ENCODE peak calls at places on chromosomes 12 and 14, in nine cellular contexts. One of them, this sample, is unnamed.
A peak's percentile ranks its signal among the peaks of the same experiment; 100 is the strongest.

GRCh38 chr12:57604454-57605307 is at the start of gene DTX3:
- DNase-seq in transverse colon: no peak
- DNase-seq in CD4-positive, alpha-beta memory T cell: no peak
- DNase-seq in neural progenitor cell: peak; percentile 66
- DNase-seq in prostate gland: peak; percentile 66
- DNase-seq in Karpas-422: peak; percentile 67
- DNase-seq in heart left ventricle: peak; percentile 54
- DNase-seq in right cardiac atrium: peak; percentile 81
- DNase-seq in esophagus squamous epithelium: no peak
- DNase-seq in this sample: no peak

GRCh38 chr12:103664626-103665025 is 77.6 kb downstream of the STAB2 start:
- DNase-seq in Karpas-422: no peak
- DNase-seq in transverse colon: no peak
- DNase-seq in prostate gland: no peak
- DNase-seq in esophagus squamous epithelium: no peak
- DNase-seq in heart left ventricle: no peak
- DNase-seq in CD4-positive, alpha-beta memory T cell: no peak
- DNase-seq in neural progenitor cell: no peak
- DNase-seq in right cardiac atrium: no peak
- DNase-seq in this sample: no peak

GRCh38 chr12:334114-334513 is 55.0 kb downstream of the KDM5A start:
- DNase-seq in transverse colon: no peak
- DNase-seq in esophagus squamous epithelium: no peak
- DNase-seq in prostate gland: no peak
- DNase-seq in right cardiac atrium: no peak
- DNase-seq in Karpas-422: no peak
- DNase-seq in CD4-positive, alpha-beta memory T cell: no peak
- DNase-seq in heart left ventricle: no peak
- DNase-seq in neural progenitor cell: no peak
- DNase-seq in this sample: no peak

GRCh38 chr12:218728-219590 is 5.0 kb upstream of the SLC6A12 start:
- DNase-seq in transverse colon: no peak
- DNase-seq in Karpas-422: no peak
- DNase-seq in heart left ventricle: no peak
- DNase-seq in CD4-positive, alpha-beta memory T cell: no peak
- DNase-seq in right cardiac atrium: no peak
- DNase-seq in neural progenitor cell: no peak
- DNase-seq in esophagus squamous epithelium: no peak
- DNase-seq in prostate gland: no peak
- DNase-seq in this sample: no peak

GRCh38 chr12:2011641-2012607 is 7.7 kb upstream of the DCP1B start:
- DNase-seq in Karpas-422: no peak
- DNase-seq in esophagus squamous epithelium: no peak
- DNase-seq in transverse colon: no peak
- DNase-seq in prostate gland: no peak
- DNase-seq in right cardiac atrium: no peak
- DNase-seq in CD4-positive, alpha-beta memory T cell: no peak
- DNase-seq in neural progenitor cell: peak; percentile 34
- DNase-seq in heart left ventricle: no peak
- DNase-seq in this sample: no peak

GRCh38 chr14:56501909-56502530 is 77.6 kb upstream of the TMEM260 start:
- DNase-seq in transverse colon: no peak
- DNase-seq in esophagus squamous epithelium: no peak
- DNase-seq in heart left ventricle: no peak
- DNase-seq in right cardiac atrium: no peak
- DNase-seq in Karpas-422: no peak
- DNase-seq in neural progenitor cell: peak; percentile 73
- DNase-seq in CD4-positive, alpha-beta memory T cell: no peak
- DNase-seq in prostate gland: no peak
- DNase-seq in this sample: no peak

GRCh38 chr12:122403115-122403770 is 19.2 kb downstream of the CLIP1 start:
- DNase-seq in prostate gland: no peak
- DNase-seq in Karpas-422: peak; percentile 56
- DNase-seq in right cardiac atrium: no peak
- DNase-seq in heart left ventricle: no peak
- DNase-seq in neural progenitor cell: no peak
- DNase-seq in CD4-positive, alpha-beta memory T cell: no peak
- DNase-seq in esophagus squamous epithelium: no peak
- DNase-seq in transverse colon: no peak
- DNase-seq in this sample: no peak

GRCh38 chr12:28611115-28611435 is 420.8 kb downstream of the CCDC91 start:
- DNase-seq in neural progenitor cell: no peak
- DNase-seq in heart left ventricle: no peak
- DNase-seq in transverse colon: no peak
- DNase-seq in right cardiac atrium: no peak
- DNase-seq in prostate gland: no peak
- DNase-seq in Karpas-422: no peak
- DNase-seq in esophagus squamous epithelium: no peak
- DNase-seq in CD4-positive, alpha-beta memory T cell: no peak
- DNase-seq in this sample: no peak

GRCh38 chr12:99915251-99916082 is 69.3 kb downstream of the ANKS1B start:
- DNase-seq in neural progenitor cell: no peak
- DNase-seq in right cardiac atrium: no peak
- DNase-seq in Karpas-422: no peak
- DNase-seq in heart left ventricle: no peak
- DNase-seq in prostate gland: no peak
- DNase-seq in esophagus squamous epithelium: no peak
- DNase-seq in CD4-positive, alpha-beta memory T cell: no peak
- DNase-seq in transverse colon: no peak
- DNase-seq in this sample: no peak

GRCh38 chr12:45762185-45763110 is 32.9 kb downstream of the ARID2 start:
- DNase-seq in esophagus squamous epithelium: no peak
- DNase-seq in Karpas-422: peak; percentile 75
- DNase-seq in heart left ventricle: no peak
- DNase-seq in right cardiac atrium: no peak
- DNase-seq in prostate gland: peak; percentile 23
- DNase-seq in transverse colon: no peak
- DNase-seq in CD4-positive, alpha-beta memory T cell: no peak
- DNase-seq in neural progenitor cell: no peak
- DNase-seq in this sample: no peak

GRCh38 chr12:79567164-79567563 is 123.6 kb downstream of the PAWR start:
- DNase-seq in esophagus squamous epithelium: no peak
- DNase-seq in Karpas-422: no peak
- DNase-seq in neural progenitor cell: no peak
- DNase-seq in prostate gland: no peak
- DNase-seq in right cardiac atrium: no peak
- DNase-seq in heart left ventricle: no peak
- DNase-seq in CD4-positive, alpha-beta memory T cell: no peak
- DNase-seq in transverse colon: no peak
- DNase-seq in this sample: no peak
- H3K4me3 ChIP-seq in esophagus squamous epithelium: no peak overlapping the region
- H3K4me3 ChIP-seq in Karpas-422: no peak overlapping the region
- H3K4me3 ChIP-seq in neural progenitor cell: no peak overlapping the region
- H3K4me3 ChIP-seq in prostate gland: no peak overlapping the region
- H3K4me3 ChIP-seq in right cardiac atrium: no peak overlapping the region
- H3K4me3 ChIP-seq in heart left ventricle: no peak overlapping the region
- H3K4me3 ChIP-seq in CD4-positive, alpha-beta memory T cell: no peak overlapping the region
- H3K4me3 ChIP-seq in transverse colon: no peak overlapping the region
- H3K4me3 ChIP-seq in this sample: no peak overlapping the region

GRCh38 chr14:93317200-93317599 is 15.6 kb downstream of the BTBD7 start:
- DNase-seq in heart left ventricle: no peak
- DNase-seq in transverse colon: peak; percentile 56
- DNase-seq in esophagus squamous epithelium: no peak
- DNase-seq in prostate gland: no peak
- DNase-seq in CD4-positive, alpha-beta memory T cell: no peak
- DNase-seq in right cardiac atrium: no peak
- DNase-seq in neural progenitor cell: no peak
- DNase-seq in Karpas-422: no peak
- DNase-seq in this sample: no peak

GRCh38 chr14:93318927-93319326 is 13.9 kb downstream of the BTBD7 start:
- DNase-seq in Karpas-422: no peak
- DNase-seq in CD4-positive, alpha-beta memory T cell: no peak
- DNase-seq in right cardiac atrium: no peak
- DNase-seq in esophagus squamous epithelium: no peak
- DNase-seq in heart left ventricle: no peak
- DNase-seq in prostate gland: no peak
- DNase-seq in neural progenitor cell: no peak
- DNase-seq in transverse colon: no peak
- DNase-seq in this sample: no peak

GRCh38 chr14:93316716-93317115 is 16.1 kb downstream of the BTBD7 start:
- DNase-seq in Karpas-422: no peak
- DNase-seq in transverse colon: no peak
- DNase-seq in esophagus squamous epithelium: no peak
- DNase-seq in heart left ventricle: no peak
- DNase-seq in right cardiac atrium: no peak
- DNase-seq in CD4-positive, alpha-beta memory T cell: no peak
- DNase-seq in neural progenitor cell: no peak
- DNase-seq in prostate gland: no peak
- DNase-seq in this sample: no peak

GRCh38 chr14:93317836-93318807 is 14.7 kb downstream of the BTBD7 start:
- DNase-seq in CD4-positive, alpha-beta memory T cell: no peak
- DNase-seq in right cardiac atrium: no peak
- DNase-seq in neural progenitor cell: no peak
- DNase-seq in heart left ventricle: no peak
- DNase-seq in Karpas-422: no peak
- DNase-seq in prostate gland: no peak
- DNase-seq in transverse colon: peak; percentile 22
- DNase-seq in esophagus squamous epithelium: no peak
- DNase-seq in this sample: no peak

GRCh38 chr14:93315575-93315974 is 17.3 kb downstream of the BTBD7 start:
- DNase-seq in Karpas-422: no peak
- DNase-seq in prostate gland: no peak
- DNase-seq in CD4-positive, alpha-beta memory T cell: no peak
- DNase-seq in heart left ventricle: no peak
- DNase-seq in esophagus squamous epithelium: no peak
- DNase-seq in neural progenitor cell: no peak
- DNase-seq in transverse colon: no peak
- DNase-seq in right cardiac atrium: no peak
- DNase-seq in this sample: no peak
- H3K4me1 ChIP-seq in Karpas-422: peaks cover 9% of the 10 kb centered on the region
- H3K4me1 ChIP-seq in prostate gland: peaks cover 2% of the 10 kb centered on the region
- H3K4me1 ChIP-seq in CD4-positive, alpha-beta memory T cell: peaks cover 13% of the 10 kb centered on the region
- H3K4me1 ChIP-seq in heart left ventricle: peaks cover 3% of the 10 kb centered on the region
- H3K4me1 ChIP-seq in esophagus squamous epithelium: peaks cover 5% of the 10 kb centered on the region
- H3K4me1 ChIP-seq in neural progenitor cell: no peaks in the 10 kb centered on the region
- H3K4me1 ChIP-seq in transverse colon: peaks cover 19% of the 10 kb centered on the region
- H3K4me1 ChIP-seq in right cardiac atrium: peaks cover 11% of the 10 kb centered on the region
- H3K4me1 ChIP-seq in this sample: peaks cover 8% of the 10 kb centered on the region

GRCh38 chr14:96247031-96247430 is 9.0 kb upstream of the BDKRB1 start:
- DNase-seq in heart left ventricle: no peak
- DNase-seq in right cardiac atrium: no peak
- DNase-seq in CD4-positive, alpha-beta memory T cell: no peak
- DNase-seq in transverse colon: no peak
- DNase-seq in Karpas-422: no peak
- DNase-seq in neural progenitor cell: no peak
- DNase-seq in esophagus squamous epithelium: no peak
- DNase-seq in prostate gland: no peak
- DNase-seq in this sample: no peak
- H3K27ac ChIP-seq in heart left ventricle: no peak overlapping the region
- H3K27ac ChIP-seq in right cardiac atrium: no peak overlapping the region
- H3K27ac ChIP-seq in CD4-positive, alpha-beta memory T cell: no peak overlapping the region
- H3K27ac ChIP-seq in transverse colon: no peak overlapping the region
- H3K27ac ChIP-seq in Karpas-422: no peak overlapping the region
- H3K27ac ChIP-seq in neural progenitor cell: no peak overlapping the region
- H3K27ac ChIP-seq in esophagus squamous epithelium: no peak overlapping the region
- H3K27ac ChIP-seq in prostate gland: no peak overlapping the region
- H3K27ac ChIP-seq in this sample: no peak overlapping the region

GRCh38 chr12:49094966-49095365 is 365 bp upstream of the DHH start:
- DNase-seq in prostate gland: no peak
- DNase-seq in transverse colon: no peak
- DNase-seq in right cardiac atrium: no peak
- DNase-seq in heart left ventricle: no peak
- DNase-seq in CD4-positive, alpha-beta memory T cell: no peak
- DNase-seq in neural progenitor cell: no peak
- DNase-seq in Karpas-422: no peak
- DNase-seq in esophagus squamous epithelium: no peak
- DNase-seq in this sample: no peak

GRCh38 chr12:49092086-49092815 is 2.4 kb downstream of the DHH start:
- DNase-seq in CD4-positive, alpha-beta memory T cell: peak; percentile 61
- DNase-seq in transverse colon: no peak
- DNase-seq in prostate gland: no peak
- DNase-seq in right cardiac atrium: peak; percentile 79
- DNase-seq in neural progenitor cell: peak; percentile 90
- DNase-seq in esophagus squamous epithelium: no peak
- DNase-seq in heart left ventricle: peak; percentile 50
- DNase-seq in Karpas-422: peak; percentile 79
- DNase-seq in this sample: no peak

GRCh38 chr12:49092816-49093406 is 1.7 kb downstream of the DHH start:
- DNase-seq in prostate gland: no peak
- DNase-seq in CD4-positive, alpha-beta memory T cell: no peak
- DNase-seq in heart left ventricle: no peak
- DNase-seq in right cardiac atrium: no peak
- DNase-seq in esophagus squamous epithelium: no peak
- DNase-seq in transverse colon: no peak
- DNase-seq in Karpas-422: no peak
- DNase-seq in neural progenitor cell: no peak
- DNase-seq in this sample: no peak

GRCh38 chr12:49094104-49094948 is at the start of gene DHH:
- DNase-seq in right cardiac atrium: peak; percentile 83
- DNase-seq in CD4-positive, alpha-beta memory T cell: no peak
- DNase-seq in Karpas-422: no peak
- DNase-seq in transverse colon: no peak
- DNase-seq in neural progenitor cell: peak; percentile 83
- DNase-seq in esophagus squamous epithelium: no peak
- DNase-seq in heart left ventricle: peak; percentile 58
- DNase-seq in prostate gland: no peak
- DNase-seq in this sample: peak; percentile 42

GRCh38 chr12:49093746-49094103 is 876 bp downstream of the DHH start:
- DNase-seq in Karpas-422: no peak
- DNase-seq in esophagus squamous epithelium: no peak
- DNase-seq in right cardiac atrium: no peak
- DNase-seq in transverse colon: no peak
- DNase-seq in neural progenitor cell: peak; percentile 55
- DNase-seq in heart left ventricle: peak; percentile 58
- DNase-seq in prostate gland: no peak
- DNase-seq in CD4-positive, alpha-beta memory T cell: no peak
- DNase-seq in this sample: no peak
- H3K4me3 ChIP-seq in Karpas-422: peak overlapping the region; percentile 49
- H3K4me3 ChIP-seq in esophagus squamous epithelium: peak overlapping the region; percentile 27
- H3K4me3 ChIP-seq in right cardiac atrium: peak overlapping the region; percentile 26
- H3K4me3 ChIP-seq in transverse colon: peak overlapping the region; percentile 7
- H3K4me3 ChIP-seq in neural progenitor cell: peak overlapping the region; percentile 44
- H3K4me3 ChIP-seq in heart left ventricle: peak overlapping the region; percentile 2
- H3K4me3 ChIP-seq in prostate gland: no peak overlapping the region
- H3K4me3 ChIP-seq in CD4-positive, alpha-beta memory T cell: no peak overlapping the region
- H3K4me3 ChIP-seq in this sample: peak overlapping the region; percentile 6

GRCh38 chr12:47225356-47225755 is 145.6 kb upstream of the AMIGO2 start:
- DNase-seq in transverse colon: no peak
- DNase-seq in neural progenitor cell: no peak
- DNase-seq in right cardiac atrium: no peak
- DNase-seq in Karpas-422: no peak
- DNase-seq in esophagus squamous epithelium: no peak
- DNase-seq in heart left ventricle: no peak
- DNase-seq in CD4-positive, alpha-beta memory T cell: no peak
- DNase-seq in prostate gland: no peak
- DNase-seq in this sample: no peak
- H3K4me1 ChIP-seq in transverse colon: peaks cover 17% of the 10 kb centered on the region
- H3K4me1 ChIP-seq in neural progenitor cell: peaks cover 16% of the 10 kb centered on the region
- H3K4me1 ChIP-seq in right cardiac atrium: peaks cover 3% of the 10 kb centered on the region
- H3K4me1 ChIP-seq in Karpas-422: peaks cover 60% of the 10 kb centered on the region
- H3K4me1 ChIP-seq in esophagus squamous epithelium: no peaks in the 10 kb centered on the region
- H3K4me1 ChIP-seq in heart left ventricle: no peaks in the 10 kb centered on the region
- H3K4me1 ChIP-seq in CD4-positive, alpha-beta memory T cell: peaks cover 91% of the 10 kb centered on the region
- H3K4me1 ChIP-seq in prostate gland: no peaks in the 10 kb centered on the region
- H3K4me1 ChIP-seq in this sample: no peaks in the 10 kb centered on the region

This sample was measured in lung.